ENCODE peak calls at places on chromosome 16, in six cellular contexts. One of them, this sample, is unnamed.

GRCh38 chr16:12470311-12471229 is 333.1 kb downstream of the CPPED1 start:
- DNase-seq in H7: no peak
- DNase-seq in skeletal muscle cell: no peak
- DNase-seq in adrenal gland: no peak
- DNase-seq in CD8-positive, alpha-beta memory T cell: no peak
- DNase-seq in PC-3: no peak
- DNase-seq in this sample: no peak

GRCh38 chr16:14487579-14487978 is 142.5 kb downstream of the PARN start:
- DNase-seq in adrenal gland: no peak
- DNase-seq in CD8-positive, alpha-beta memory T cell: no peak
- DNase-seq in H7: no peak
- DNase-seq in skeletal muscle cell: no peak
- DNase-seq in PC-3: no peak
- DNase-seq in this sample: no peak

GRCh38 chr16:57301126-57301817 is 16.8 kb upstream of the PLLP start:
- DNase-seq in CD8-positive, alpha-beta memory T cell: no peak
- DNase-seq in adrenal gland: no peak
- DNase-seq in PC-3: no peak
- DNase-seq in H7: peak; percentile 62
- DNase-seq in skeletal muscle cell: no peak
- DNase-seq in this sample: no peak

GRCh38 chr16:67783353-67783725 is 23.0 kb downstream of the RANBP10 start:
- DNase-seq in adrenal gland: no peak
- DNase-seq in PC-3: no peak
- DNase-seq in CD8-positive, alpha-beta memory T cell: no peak
- DNase-seq in skeletal muscle cell: no peak
- DNase-seq in H7: no peak
- DNase-seq in this sample: no peak

GRCh38 chr16:55010492-55011260 is 80.0 kb downstream of the IRX5 start:
- DNase-seq in CD8-positive, alpha-beta memory T cell: no peak
- DNase-seq in PC-3: no peak
- DNase-seq in adrenal gland: no peak
- DNase-seq in skeletal muscle cell: no peak
- DNase-seq in H7: no peak
- DNase-seq in this sample: no peak

GRCh38 chr16:89945654-89946053 is 2.9 kb upstream of the DEF8 start:
- DNase-seq in skeletal muscle cell: no peak
- DNase-seq in PC-3: peak; percentile 30
- DNase-seq in H7: no peak
- DNase-seq in CD8-positive, alpha-beta memory T cell: no peak
- DNase-seq in adrenal gland: no peak
- DNase-seq in this sample: no peak

GRCh38 chr16:82236415-82236814 is 66.4 kb upstream of the MPHOSPH6 start:
- DNase-seq in H7: no peak
- DNase-seq in CD8-positive, alpha-beta memory T cell: no peak
- DNase-seq in skeletal muscle cell: no peak
- DNase-seq in adrenal gland: no peak
- DNase-seq in PC-3: no peak
- DNase-seq in this sample: no peak

GRCh38 chr16:81626181-81626674 is 152.9 kb upstream of the PLCG2 start:
- DNase-seq in PC-3: peak; percentile 25
- DNase-seq in H7: no peak
- DNase-seq in adrenal gland: no peak
- DNase-seq in skeletal muscle cell: no peak
- DNase-seq in CD8-positive, alpha-beta memory T cell: no peak
- DNase-seq in this sample: no peak

GRCh38 chr16:28193530-28194423 is 18.0 kb downstream of the XPO6 start:
- DNase-seq in CD8-positive, alpha-beta memory T cell: peak; percentile 23
- DNase-seq in adrenal gland: no peak
- DNase-seq in PC-3: peak; percentile 43
- DNase-seq in H7: no peak
- DNase-seq in skeletal muscle cell: peak; percentile 86
- DNase-seq in this sample: peak; percentile 92

GRCh38 chr16:51150159-51150893 is 744 bp downstream of the SALL1 start:
- DNase-seq in H7: peak; percentile 65
- DNase-seq in skeletal muscle cell: no peak
- DNase-seq in CD8-positive, alpha-beta memory T cell: no peak
- DNase-seq in PC-3: no peak
- DNase-seq in adrenal gland: no peak
- DNase-seq in this sample: no peak

GRCh38 chr16:20774703-20775362 is 11.0 kb downstream of the ACSM3 start:
- DNase-seq in CD8-positive, alpha-beta memory T cell: peak; percentile 26
- DNase-seq in adrenal gland: peak; percentile 87
- DNase-seq in PC-3: peak; percentile 83
- DNase-seq in H7: peak; percentile 59
- DNase-seq in skeletal muscle cell: peak; percentile 8
- DNase-seq in this sample: no peak

GRCh38 chr16:51359141-51359960 is 208.3 kb upstream of the SALL1 start:
- DNase-seq in skeletal muscle cell: peak; percentile 28
- DNase-seq in PC-3: no peak
- DNase-seq in adrenal gland: peak; percentile 82
- DNase-seq in CD8-positive, alpha-beta memory T cell: no peak
- DNase-seq in H7: peak; percentile 60
- DNase-seq in this sample: no peak

GRCh38 chr16:50305441-50306061 is 39.2 kb downstream of the ADCY7 start:
- DNase-seq in adrenal gland: peak; percentile 44
- DNase-seq in CD8-positive, alpha-beta memory T cell: no peak
- DNase-seq in PC-3: no peak
- DNase-seq in skeletal muscle cell: no peak
- DNase-seq in H7: peak; percentile 79
- DNase-seq in this sample: no peak

GRCh38 chr16:4706871-4707270 is 13.5 kb downstream of the NUDT16L1 start:
- DNase-seq in skeletal muscle cell: no peak
- DNase-seq in adrenal gland: no peak
- DNase-seq in PC-3: no peak
- DNase-seq in H7: peak; percentile 12
- DNase-seq in CD8-positive, alpha-beta memory T cell: no peak
- DNase-seq in this sample: no peak

GRCh38 chr16:978403-978802 is 3.2 kb upstream of the SOX8 start:
- DNase-seq in PC-3: no peak
- DNase-seq in adrenal gland: no peak
- DNase-seq in H7: no peak
- DNase-seq in skeletal muscle cell: no peak
- DNase-seq in CD8-positive, alpha-beta memory T cell: no peak
- DNase-seq in this sample: no peak

GRCh38 chr16:57258910-57259475 is 13.9 kb downstream of the ARL2BP start:
- DNase-seq in PC-3: no peak
- DNase-seq in adrenal gland: peak; percentile 37
- DNase-seq in H7: peak; percentile 24
- DNase-seq in CD8-positive, alpha-beta memory T cell: no peak
- DNase-seq in skeletal muscle cell: no peak
- DNase-seq in this sample: no peak

GRCh38 chr16:70252355-70252988 is 732 bp upstream of the EXOSC6 start:
- DNase-seq in CD8-positive, alpha-beta memory T cell: no peak
- DNase-seq in PC-3: no peak
- DNase-seq in adrenal gland: peak; percentile 48
- DNase-seq in skeletal muscle cell: no peak
- DNase-seq in H7: peak; percentile 80
- DNase-seq in this sample: no peak

GRCh38 chr16:14232106-14232890 is 161.2 kb downstream of the MRTFB start:
- DNase-seq in CD8-positive, alpha-beta memory T cell: no peak
- DNase-seq in H7: no peak
- DNase-seq in skeletal muscle cell: no peak
- DNase-seq in PC-3: peak; percentile 3
- DNase-seq in adrenal gland: no peak
- DNase-seq in this sample: no peak

GRCh38 chr16:16861546-16861945 is 482.6 kb downstream of the NPIPA7 start:
- DNase-seq in H7: peak; percentile 63
- DNase-seq in adrenal gland: peak; percentile 82
- DNase-seq in CD8-positive, alpha-beta memory T cell: peak; percentile 32
- DNase-seq in PC-3: peak; percentile 34
- DNase-seq in skeletal muscle cell: peak; percentile 4
- DNase-seq in this sample: peak; percentile 4

GRCh38 chr16:53372942-53373871 is 61.1 kb upstream of the RBL2 start:
- DNase-seq in skeletal muscle cell: no peak
- DNase-seq in adrenal gland: no peak
- DNase-seq in CD8-positive, alpha-beta memory T cell: peak; percentile 65
- DNase-seq in PC-3: peak; percentile 67
- DNase-seq in H7: peak; percentile 70
- DNase-seq in this sample: no peak
- H3K4me3 ChIP-seq in skeletal muscle cell: peak overlapping the region; percentile 23
- H3K4me3 ChIP-seq in adrenal gland: no peak overlapping the region
- H3K4me3 ChIP-seq in CD8-positive, alpha-beta memory T cell: peak overlapping the region; percentile 63
- H3K4me3 ChIP-seq in PC-3: peak overlapping the region; percentile 79
- H3K4me3 ChIP-seq in H7: no peak overlapping the region
- H3K4me3 ChIP-seq in this sample: no peak overlapping the region

GRCh38 chr16:73848993-73849392 is 447.6 kb upstream of the PSMD7 start:
- DNase-seq in H7: no peak
- DNase-seq in CD8-positive, alpha-beta memory T cell: no peak
- DNase-seq in adrenal gland: no peak
- DNase-seq in PC-3: no peak
- DNase-seq in skeletal muscle cell: no peak
- DNase-seq in this sample: no peak

GRCh38 chr16:73846292-73846849 is 450.2 kb upstream of the PSMD7 start:
- DNase-seq in skeletal muscle cell: no peak
- DNase-seq in PC-3: no peak
- DNase-seq in H7: peak; percentile 36
- DNase-seq in adrenal gland: no peak
- DNase-seq in CD8-positive, alpha-beta memory T cell: no peak
- DNase-seq in this sample: no peak

GRCh38 chr16:73847090-73847489 is 449.5 kb upstream of the PSMD7 start:
- DNase-seq in skeletal muscle cell: no peak
- DNase-seq in H7: no peak
- DNase-seq in CD8-positive, alpha-beta memory T cell: no peak
- DNase-seq in PC-3: no peak
- DNase-seq in adrenal gland: no peak
- DNase-seq in this sample: no peak
- H3K4me3 ChIP-seq in skeletal muscle cell: no peak overlapping the region
- H3K4me3 ChIP-seq in H7: no peak overlapping the region
- H3K4me3 ChIP-seq in CD8-positive, alpha-beta memory T cell: no peak overlapping the region
- H3K4me3 ChIP-seq in PC-3: no peak overlapping the region
- H3K4me3 ChIP-seq in adrenal gland: no peak overlapping the region
- H3K4me3 ChIP-seq in this sample: no peak overlapping the region

GRCh38 chr16:8886593-8887437 is 4.7 kb downstream of the LITAFD start:
- DNase-seq in PC-3: no peak
- DNase-seq in CD8-positive, alpha-beta memory T cell: no peak
- DNase-seq in H7: no peak
- DNase-seq in skeletal muscle cell: no peak
- DNase-seq in adrenal gland: no peak
- DNase-seq in this sample: no peak

GRCh38 chr16:8882725-8883377 is 700 bp downstream of the LITAFD start:
- DNase-seq in adrenal gland: no peak
- DNase-seq in CD8-positive, alpha-beta memory T cell: no peak
- DNase-seq in H7: no peak
- DNase-seq in PC-3: no peak
- DNase-seq in skeletal muscle cell: no peak
- DNase-seq in this sample: no peak

GRCh38 chr16:8887438-8887765 is 5.3 kb downstream of the LITAFD start:
- DNase-seq in skeletal muscle cell: no peak
- DNase-seq in adrenal gland: no peak
- DNase-seq in PC-3: no peak
- DNase-seq in H7: no peak
- DNase-seq in CD8-positive, alpha-beta memory T cell: no peak
- DNase-seq in this sample: no peak

GRCh38 chr16:8887952-8888560 is 5.9 kb downstream of the LITAFD start:
- DNase-seq in H7: no peak
- DNase-seq in CD8-positive, alpha-beta memory T cell: no peak
- DNase-seq in PC-3: peak; percentile 52
- DNase-seq in skeletal muscle cell: no peak
- DNase-seq in adrenal gland: peak; percentile 98
- DNase-seq in this sample: no peak

DNA sequence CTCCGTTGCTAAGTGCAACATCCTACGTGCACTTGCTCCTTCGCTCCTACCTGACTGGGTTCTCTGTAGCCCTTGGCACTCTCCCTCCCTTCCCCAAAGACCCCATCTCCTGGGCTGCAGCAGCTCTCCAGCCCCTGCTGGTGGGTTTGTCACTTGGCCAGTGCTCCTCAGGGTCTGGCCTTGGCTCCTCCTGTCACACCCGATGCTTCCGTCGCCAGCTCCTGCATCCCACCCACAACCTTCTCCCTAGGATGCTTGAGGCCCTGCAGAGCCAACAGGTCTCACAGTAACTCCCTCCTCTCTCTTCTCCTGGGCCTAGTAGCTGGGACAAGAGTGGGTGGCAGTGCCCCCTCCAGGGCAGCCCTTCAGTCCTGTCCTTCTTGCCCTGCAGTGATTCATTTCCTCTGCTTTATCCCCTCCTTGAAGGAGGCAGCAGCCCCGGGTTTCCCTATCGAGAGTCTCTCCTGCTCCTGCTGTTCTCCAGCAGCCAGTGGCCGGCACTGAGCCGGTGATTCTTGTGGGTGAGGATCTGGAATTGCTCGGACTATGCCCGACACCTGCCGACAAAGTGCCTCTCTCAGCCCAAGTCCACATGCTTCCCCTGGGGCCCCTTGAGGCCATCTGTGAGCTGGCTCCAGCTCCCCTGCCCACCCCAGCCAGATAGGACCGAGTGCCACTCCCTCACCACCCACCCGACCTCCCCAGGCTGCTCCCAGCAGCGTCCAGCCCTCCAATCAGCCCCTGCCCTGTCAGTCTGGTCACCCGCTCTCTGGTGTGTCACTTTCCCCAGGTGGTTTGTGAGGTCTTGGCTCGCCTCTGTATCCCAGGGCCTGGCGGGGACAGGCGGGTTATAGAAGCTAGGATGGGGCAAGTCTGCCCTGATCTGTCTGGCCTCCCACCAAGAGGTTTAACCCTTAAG is 3.8 kb downstream of the LITAFD start:
- DNase-seq in H7: peak; percentile 78
- DNase-seq in skeletal muscle cell: no peak
- DNase-seq in PC-3: peak; percentile 55
- DNase-seq in adrenal gland: no peak
- DNase-seq in CD8-positive, alpha-beta memory T cell: no peak
- DNase-seq in this sample: no peak
- H3K4me3 ChIP-seq in H7: no peak overlapping the region
- H3K4me3 ChIP-seq in skeletal muscle cell: no peak overlapping the region
- H3K4me3 ChIP-seq in PC-3: no peak overlapping the region
- H3K4me3 ChIP-seq in adrenal gland: no peak overlapping the region
- H3K4me3 ChIP-seq in CD8-positive, alpha-beta memory T cell: no peak overlapping the region
- H3K4me3 ChIP-seq in this sample: no peak overlapping the region

GRCh38 chr16:3186946-3187690 is 886 bp upstream of the OR1F1 start:
- DNase-seq in H7: no peak
- DNase-seq in PC-3: no peak
- DNase-seq in skeletal muscle cell: no peak
- DNase-seq in adrenal gland: no peak
- DNase-seq in CD8-positive, alpha-beta memory T cell: no peak
- DNase-seq in this sample: no peak
- H3K4me3 ChIP-seq in H7: no peak overlapping the region
- H3K4me3 ChIP-seq in PC-3: no peak overlapping the region
- H3K4me3 ChIP-seq in skeletal muscle cell: no peak overlapping the region
- H3K4me3 ChIP-seq in adrenal gland: no peak overlapping the region
- H3K4me3 ChIP-seq in CD8-positive, alpha-beta memory T cell: no peak overlapping the region
- H3K4me3 ChIP-seq in this sample: no peak overlapping the region

GRCh38 chr16:71846443-71846842 is 667 bp downstream of the ATXN1L start:
- DNase-seq in adrenal gland: peak; percentile 53
- DNase-seq in H7: peak; percentile 59
- DNase-seq in skeletal muscle cell: no peak
- DNase-seq in CD8-positive, alpha-beta memory T cell: peak; percentile 6
- DNase-seq in PC-3: no peak
- DNase-seq in this sample: no peak
- H3K4me3 ChIP-seq in adrenal gland: peak overlapping the region; percentile 94
- H3K4me3 ChIP-seq in H7: peak overlapping the region; percentile 95
- H3K4me3 ChIP-seq in skeletal muscle cell: peak overlapping the region; percentile 99
- H3K4me3 ChIP-seq in CD8-positive, alpha-beta memory T cell: peak overlapping the region; percentile 97
- H3K4me3 ChIP-seq in PC-3: peak overlapping the region; percentile 82
- H3K4me3 ChIP-seq in this sample: peak overlapping the region; percentile 94